ENCODE peak calls at places on chromosomes 4 and X, in four cellular contexts. M, F, Q and V are unnamed samples. For H3K4me1, the result is how much of the 10 kb centered on the place peaks cover.

GRCh38 chr4:68869274-68869773 is 53.5 kb downstream of the UGT2B10 start:
- DNase-seq in F (no peak), M (no peak), Q (no peak), V (no peak)

GRCh38 chr4:108649863-108650211 is 562 bp upstream of the OSTC start:
- DNase-seq in Q (no peak), F (no peak), M (no peak), V (no peak)

GRCh38 chrX:68599256-68600152 is 48.0 kb upstream of the STARD8 start:
- DNase-seq in Q (no peak), M (peak), F (no peak), V (peak)

GRCh38 chr4:139851133-139851532 is 185.5 kb downstream of the MGST2 start:
- DNase-seq in Q (no peak), F (no peak), M (no peak), V (no peak)

GRCh38 chrX:153061732-153062131 is 5.5 kb downstream of the PNMA3 start:
- DNase-seq in Q (no peak), M (no peak), F (no peak), V (no peak)

GRCh38 chr4:70559216-70559830 is 32.7 kb upstream of the AMBN start:
- DNase-seq in F (peak), Q (no peak), M (peak), V (peak)

GRCh38 chrX:106619797-106620196 is 8.0 kb downstream of the RADX start:
- DNase-seq in Q (no peak), F (no peak), M (no peak), V (peak)

GRCh38 chrX:105646592-105647372 is 175.6 kb upstream of the NRK start:
- DNase-seq in M (no peak), F (no peak), Q (no peak), V (no peak)

GRCh38 chr4:6043188-6043587 is 25.0 kb upstream of the C4orf50 start:
- DNase-seq in M (no peak), F (no peak), Q (no peak), V (no peak)

GRCh38 chrX:25600776-25601175 is 537.4 kb upstream of the MAGEB18 start:
- DNase-seq in M (no peak), Q (no peak), F (no peak), V (no peak)

GRCh38 chr4:22476011-22476410 is 39.9 kb downstream of the ADGRA3 start:
- DNase-seq in Q (no peak), M (no peak), F (no peak), V (no peak)

GRCh38 chr4:973431-974397 is at the start of gene DGKQ:
- DNase-seq in M (peak), F (peak), Q (no peak), V (peak)

GRCh38 chrX:16873106-16873505 is 2.9 kb upstream of the RBBP7 start:
- DNase-seq in Q (no peak), M (no peak), F (no peak), V (no peak)

GRCh38 chr4:69196209-69196965 is 18.2 kb downstream of the UGT2B11 start:
- DNase-seq in Q (no peak), M (no peak), F (no peak), V (no peak)

GRCh38 chrX:18931972-18932371 is 51.9 kb downstream of the PHKA2 start:
- DNase-seq in F (peak), Q (no peak), M (peak), V (peak)

GRCh38 chr4:175412744-175413143 is 399.3 kb downstream of the GPM6A start:
- DNase-seq in Q (no peak), M (no peak), F (no peak), V (no peak)

GRCh38 chr4:182492456-182492855 is 249.3 kb downstream of the TENM3 start:
- DNase-seq in Q (no peak), M (no peak), F (no peak), V (no peak)

GRCh38 chrX:154046262-154046771 is 26.6 kb upstream of the IRAK1 start:
- DNase-seq in M (no peak), F (no peak), Q (no peak), V (peak)

GRCh38 chrX:74535633-74536141 is 78.7 kb downstream of the RLIM start:
- DNase-seq in M (peak), F (peak), Q (no peak), V (no peak)

GRCh38 chrX:7828594-7828993 is 14.4 kb upstream of the VCX start:
- DNase-seq in M (no peak), Q (no peak), F (peak), V (peak)

GRCh38 chr4:84535901-84536300 is 36.8 kb upstream of the NKX6-1 start:
- DNase-seq in M (no peak), F (no peak), Q (no peak), V (no peak)

GRCh38 chr4:7381221-7381889 is 53.4 kb downstream of the PSAPL1 start:
- DNase-seq in F (no peak), M (no peak), Q (no peak), V (no peak)

GRCh38 chrX:27600686-27601085 is 10.5 kb downstream of the DCAF8L2 start:
- DNase-seq in F (no peak), Q (no peak), M (no peak), V (no peak)

GRCh38 chr4:119517361-119518229 is 111.0 kb downstream of the PDE5A start:
- DNase-seq in Q (no peak), F (peak), M (no peak), V (peak)

GRCh38 chr4:33650036-33650435 is 2594.3 kb downstream of the ARAP2 start:
- DNase-seq in Q (no peak), F (no peak), M (no peak), V (no peak)

GRCh38 chr4:38730830-38731646 is 51.8 kb downstream of the TLR10 start:
- DNase-seq in M (peak), F (peak), Q (peak), V (peak)

GRCh38 chrX:12973561-12974216 is 1.2 kb upstream of the TMSB4X start:
- DNase-seq in Q (no peak), M (no peak), F (no peak), V (no peak)

GRCh38 chrX:7925867-7926472 is 1.2 kb downstream of the PNPLA4 start:
- DNase-seq in M (peak), Q (peak), F (peak), V (peak)

GRCh38 chr4:56465599-56466295 is 1.7 kb upstream of the SRP72 start:
- DNase-seq in M (no peak), F (no peak), Q (no peak), V (no peak)

GRCh38 chr4:116358633-116359222 is 726.6 kb downstream of the TRAM1L1 start:
- DNase-seq in F (peak), Q (peak), M (peak), V (peak)

DNA sequence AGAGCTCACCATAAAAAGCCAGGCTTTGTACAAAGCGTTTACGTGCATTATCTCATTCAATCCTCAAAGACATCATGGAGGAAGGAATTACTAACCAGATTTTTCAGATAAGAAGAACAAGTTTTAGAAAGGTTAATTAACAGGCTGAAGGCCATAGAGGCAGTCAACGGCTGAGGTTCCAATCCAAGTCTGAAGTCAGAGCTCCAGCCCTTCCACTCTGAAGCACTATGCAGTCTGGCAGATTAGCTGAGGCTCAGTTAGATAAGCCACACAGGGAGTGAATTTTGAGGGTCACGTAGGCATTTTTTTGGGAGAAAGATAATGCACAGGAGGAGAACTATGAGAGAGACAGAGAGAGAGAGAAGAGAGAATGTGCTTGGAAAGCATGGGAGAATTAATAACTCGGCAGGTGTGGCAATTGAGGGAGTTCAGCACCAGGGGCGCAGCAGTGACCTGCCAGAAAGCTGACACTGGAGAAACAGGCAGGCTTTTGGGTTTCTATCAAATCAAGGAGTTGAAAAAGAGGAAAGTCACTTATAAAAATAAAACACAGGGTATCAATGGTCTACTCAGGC is 116.5 kb upstream of the NAP1L5 start:
- DNase-seq in F (no peak), Q (no peak), M (peak), V (no peak)
- H3K4me1 ChIP-seq in F (half or more), Q (under half), M (under half), V (under half)

GRCh38 chr4:86256086-86256485 is 103.8 kb downstream of the MAPK10 start:
- DNase-seq in Q (no peak), M (no peak), F (no peak), V (no peak)

GRCh38 chr4:86264269-86264668 is 95.6 kb downstream of the MAPK10 start:
- DNase-seq in Q (no peak), M (no peak), F (no peak), V (no peak)

GRCh38 chr4:86261634-86262033 is 98.2 kb downstream of the MAPK10 start:
- DNase-seq in M (no peak), F (no peak), Q (no peak), V (no peak)
- TF ChIP-seq POLR2AphosphoS2 in M (no peak), F (no peak), Q (no peak), V (no peak)

DNA sequence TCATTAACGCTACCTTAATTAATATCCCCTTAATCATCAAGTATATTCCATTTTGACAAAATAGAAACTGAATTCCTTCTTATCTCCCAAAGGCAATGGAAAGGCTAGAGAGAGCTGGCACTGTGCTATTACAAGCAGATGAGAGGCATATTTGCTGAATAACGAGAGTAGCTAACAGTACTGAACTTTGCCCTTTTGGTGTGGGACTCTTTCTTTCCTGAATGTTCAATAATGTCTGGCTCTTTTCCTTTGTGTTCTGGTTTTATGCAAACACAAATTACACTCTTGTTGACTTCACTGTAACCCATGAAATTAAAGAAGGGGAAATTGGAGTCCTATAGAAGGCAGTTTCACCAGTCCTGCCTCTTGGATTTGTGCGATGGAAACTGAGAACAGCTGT is 63.5 kb downstream of the SHROOM3 start:
- DNase-seq in F (peak), Q (no peak), M (no peak), V (no peak)
- TF ChIP-seq RFX5 in F (no peak), Q (no peak), M (no peak), V (no peak)

GRCh38 chrX:62931625-62932024 is 419.5 kb downstream of the SPIN4 start:
- DNase-seq in Q (no peak), F (no peak), M (no peak), V (no peak)
- H3K4me1 ChIP-seq in Q (under half), F (under half), M (under half), V (under half)